ENCODE peak calls at places on chromosome 22, in four cellular contexts. M is HCT116, A is GM23338, K is GM12878. F is an unnamed sample.

GRCh38 chr22:17237031-17237668 is 17.9 kb upstream of the ADA2 start:
- DNase-seq in M (no peak), A (no peak), K (peak), F (no peak)

GRCh38 chr22:29387921-29388758 is at the start of gene AP1B1:
- DNase-seq in M (peak), A (peak), K (peak), F (no peak)

GRCh38 chr22:28132466-28132865 is 213.4 kb upstream of the PITPNB start:
- DNase-seq in M (no peak), A (no peak), K (no peak), F (peak)

GRCh38 chr22:48874956-48875355 is 952.7 kb downstream of the BRD1 start:
- DNase-seq in M (no peak), A (no peak), K (no peak), F (no peak)

GRCh38 chr22:37898441-37899181 is 7.5 kb upstream of the MICALL1 start:
- DNase-seq in M (no peak), A (peak), K (no peak), F (no peak)

GRCh38 chr22:39267966-39268365 is 23.2 kb upstream of the PDGFB start:
- DNase-seq in M (no peak), A (no peak), K (no peak), F (no peak)

GRCh38 chr22:48660795-48661740 is 1166.6 kb downstream of the BRD1 start:
- DNase-seq in M (no peak), A (no peak), K (no peak), F (no peak)

GRCh38 chr22:32395107-32395506 is 16.9 kb downstream of the RTCB start:
- DNase-seq in M (no peak), A (no peak), K (no peak), F (no peak)

GRCh38 chr22:17831527-17832251 is 57.4 kb upstream of the BID start:
- DNase-seq in M (no peak), A (no peak), K (no peak), F (no peak)

GRCh38 chr22:32355760-32356159 is 1.9 kb upstream of the RFPL3 start:
- DNase-seq in M (peak), A (peak), K (no peak), F (no peak)

GRCh38 chr22:38744981-38745380 is 10.8 kb downstream of the SUN2 start:
- DNase-seq in M (no peak), A (no peak), K (no peak), F (no peak)

GRCh38 chr22:39825661-39826102 is 67.9 kb downstream of the ENTHD1 start:
- DNase-seq in M (no peak), A (no peak), K (peak), F (no peak)

GRCh38 chr22:40709752-40710413 is 30.6 kb downstream of the MCHR1 start:
- DNase-seq in M (no peak), A (peak), K (no peak), F (no peak)

GRCh38 chr22:30191049-30191701 is 55.4 kb downstream of the LIF start:
- DNase-seq in M (no peak), A (no peak), K (no peak), F (no peak)

DNA sequence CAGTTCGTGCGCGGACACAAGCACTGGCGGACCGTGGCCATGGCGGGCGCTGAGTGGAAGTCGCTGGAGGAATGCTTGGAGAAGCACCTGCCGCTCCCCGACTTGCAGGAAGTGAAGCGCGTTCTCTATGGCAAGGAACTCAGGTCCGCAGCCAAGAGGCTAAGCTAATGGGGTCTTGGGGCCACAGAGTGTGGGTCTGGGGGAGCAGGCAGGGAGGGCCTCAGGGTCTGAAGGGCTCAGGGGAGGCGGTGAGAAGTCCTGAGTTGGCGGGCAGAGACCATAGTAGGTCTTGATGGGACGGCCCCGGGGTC is 188 bp downstream of the UPB1 start:
- DNase-seq in M (no peak), A (no peak), K (no peak), F (no peak)
- TF ChIP-seq EZH2 in M (no peak), A (no peak), K (no peak), F (no peak)

GRCh38 chr22:36336246-36337182 is 51.3 kb downstream of the MYH9 start:
- DNase-seq in M (no peak), A (no peak), K (no peak), F (no peak)

GRCh38 chr22:36333632-36334031 is 54.1 kb downstream of the MYH9 start:
- DNase-seq in M (no peak), A (no peak), K (no peak), F (no peak)

GRCh38 chr22:36335621-36336020 is 52.1 kb downstream of the MYH9 start:
- DNase-seq in M (no peak), A (no peak), K (no peak), F (no peak)

GRCh38 chr22:36334081-36334831 is 53.5 kb downstream of the MYH9 start:
- DNase-seq in M (no peak), A (peak), K (no peak), F (no peak)

GRCh38 chr22:36334838-36335603 is 52.7 kb downstream of the MYH9 start:
- DNase-seq in M (no peak), A (no peak), K (no peak), F (no peak)
- TF ChIP-seq POLR2AphosphoS5 in M (no peak), A (no peak), K (peak), F (no peak)

DNA sequence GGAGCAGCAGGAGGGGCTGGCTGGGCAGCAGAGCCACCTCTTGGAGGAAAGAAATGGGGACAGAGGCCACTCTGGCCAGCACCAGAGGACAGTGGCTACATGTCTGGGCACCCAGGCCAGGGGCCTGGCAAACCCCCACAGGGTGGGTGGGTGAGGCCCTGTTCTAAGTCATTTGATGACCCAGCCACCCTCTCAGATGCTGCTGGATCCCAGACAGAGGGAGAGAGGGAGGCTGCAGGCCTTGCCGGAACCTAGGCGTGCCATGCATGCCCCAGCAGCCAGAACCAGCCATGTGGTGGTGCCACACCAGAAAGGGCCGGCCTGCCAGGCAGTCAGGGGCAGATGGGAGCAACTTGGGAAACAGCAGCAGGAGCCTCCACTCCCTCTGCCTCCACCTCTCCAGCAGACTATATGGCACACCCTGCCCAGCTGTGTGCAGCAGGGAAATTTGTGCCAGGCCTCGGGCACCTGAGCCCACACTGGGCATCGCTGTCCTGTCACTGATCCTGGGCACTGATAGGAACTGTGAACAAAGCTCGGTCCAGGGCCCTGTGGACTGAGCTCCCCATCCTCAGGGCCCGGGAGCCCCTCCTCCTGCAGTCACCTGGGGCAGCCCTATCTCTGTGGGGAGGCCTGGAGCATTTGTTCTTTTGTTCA is 45.2 kb downstream of the RTN4R start:
- DNase-seq in M (no peak), A (no peak), K (no peak), F (no peak)
- TF ChIP-seq EZH2 in M (no peak), A (no peak), K (no peak), F (no peak)

GRCh38 chr22:41998361-41999261 is at the start of gene WBP2NL:
- DNase-seq in M (no peak), A (peak), K (peak), F (no peak)
- TF ChIP-seq POLR2AphosphoS5 in M (no peak), A (no peak), K (peak), F (no peak)

DNA sequence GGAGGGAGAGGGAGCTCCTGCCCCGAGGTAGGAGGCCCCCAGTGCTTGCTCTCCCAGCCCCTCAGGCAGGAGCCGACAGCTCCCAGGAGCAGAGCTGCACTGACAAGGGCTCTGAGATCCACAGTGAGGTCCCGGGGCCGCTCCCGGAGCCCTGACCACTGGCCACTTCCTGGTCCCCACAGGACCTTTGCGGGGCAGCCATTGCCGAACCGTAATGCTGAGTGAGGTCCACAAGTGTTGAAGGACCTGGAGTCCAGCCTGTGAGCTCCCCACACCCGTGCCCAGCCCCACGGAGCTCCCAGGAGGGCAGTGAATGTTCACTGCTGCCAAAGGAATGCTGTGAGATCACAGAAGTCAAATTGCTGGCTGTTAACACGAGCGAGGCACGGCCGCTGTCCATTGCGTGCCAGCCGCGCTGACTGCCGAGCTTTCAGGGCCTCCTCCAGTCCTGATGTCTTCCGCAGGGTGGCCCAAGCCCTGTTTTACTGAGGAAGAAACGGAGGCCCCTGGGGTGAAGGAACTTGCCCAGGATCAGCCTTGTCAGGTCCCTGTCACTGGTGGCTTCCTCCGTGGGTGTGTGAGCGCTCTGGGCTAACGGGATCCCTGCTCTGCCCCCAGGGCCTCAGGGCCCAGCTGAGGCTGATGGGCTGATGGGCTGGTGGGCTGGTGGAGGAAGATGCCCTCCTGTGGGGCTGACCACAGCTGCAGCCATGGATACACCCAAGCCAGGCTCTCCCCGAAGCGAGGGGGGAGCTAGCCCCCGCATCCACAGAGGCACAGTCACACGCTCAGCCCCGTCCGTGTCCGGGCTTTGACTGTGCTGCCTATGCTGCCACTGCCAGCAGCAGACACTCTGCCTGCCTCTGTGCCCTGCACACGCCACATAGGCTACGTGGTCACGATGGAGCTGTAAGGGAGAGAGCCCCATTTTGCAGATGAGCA is 70.8 kb downstream of the WNT7B start:
- DNase-seq in M (no peak), A (no peak), K (no peak), F (no peak)
- TF ChIP-seq EZH2 in M (no peak), A (no peak), K (no peak), F (no peak)

GRCh38 chr22:46008836-46009596 is 32.1 kb upstream of the WNT7B start:
- DNase-seq in M (no peak), A (no peak), K (no peak), F (no peak)

GRCh38 chr22:46007848-46008261 is 30.9 kb upstream of the WNT7B start:
- DNase-seq in M (no peak), A (no peak), K (no peak), F (no peak)

GRCh38 chr22:46008291-46008690 is 31.3 kb upstream of the WNT7B start:
- DNase-seq in M (no peak), A (no peak), K (no peak), F (no peak)

GRCh38 chr22:46006379-46007002 is 29.5 kb upstream of the WNT7B start:
- DNase-seq in M (peak), A (peak), K (no peak), F (no peak)

GRCh38 chr22:46007003-46007847 is 30.3 kb upstream of the WNT7B start:
- DNase-seq in M (peak), A (no peak), K (no peak), F (no peak)
- TF ChIP-seq POLR2AphosphoS5 in M (peak), A (no peak), K (no peak), F (no peak)

GRCh38 chr22:22219140-22219996 is 25.2 kb upstream of the VPREB1 start:
- DNase-seq in M (no peak), A (no peak), K (no peak), F (no peak)
- TF ChIP-seq EZH2 in M (no peak), A (no peak), K (no peak), F (no peak)

F was measured in SK-N-MC.